ENCODE peak calls at places on chromosomes 3 and 15, in six cellular contexts. Z is HT1080; P is stimulated activated CD4-positive, alpha-beta T cell treated with anti-CD3 and anti-CD28 coated beads, Interleukin-1b, Interleukin-23, amount 100 ng/mL, for 1 hour; K is A172; M is ACHN; B is NCI-H1105. D is an unnamed sample.
A peak's percentile ranks its signal among the peaks of the same experiment; 100 is the strongest.

GRCh38 chr15:68230157-68231100 is 901 bp upstream of the CLN6 start:
- DNase-seq in Z (no peak), K (peak; percentile 4), P (no peak), M (no peak), B (no peak), D (peak; percentile 73)

GRCh38 chr15:79370716-79371115 is 59.8 kb downstream of the TMED3 start:
- DNase-seq in K (no peak), P (no peak), B (no peak), M (no peak), Z (no peak), D (no peak)

GRCh38 chr3:107947203-107947602 is 143.6 kb downstream of the CD47 start:
- DNase-seq in Z (no peak), P (no peak), B (no peak), M (no peak), K (no peak), D (no peak)

GRCh38 chr3:168844502-168845482 is 749.1 kb upstream of the GOLIM4 start:
- DNase-seq in P (no peak), M (no peak), B (no peak), Z (no peak), K (no peak), D (no peak)

GRCh38 chr3:34676431-34676830 is 878.0 kb downstream of the PDCD6IP start:
- DNase-seq in Z (peak; percentile 63), K (peak; percentile 64), B (no peak), P (no peak), M (peak; percentile 54), D (no peak)

GRCh38 chr3:190912736-190913135 is 50.2 kb upstream of the GMNC start:
- DNase-seq in K (no peak), P (no peak), B (no peak), Z (peak; percentile 64), M (no peak), D (no peak)

GRCh38 chr3:52019352-52020080 is 23.8 kb upstream of the RPL29 start:
- DNase-seq in M (no peak), K (no peak), B (no peak), Z (no peak), P (no peak), D (no peak)

GRCh38 chr15:84822774-84823579 is 5.8 kb downstream of the ALPK3 start:
- DNase-seq in B (no peak), M (no peak), P (no peak), Z (no peak), K (no peak), D (no peak)

GRCh38 chr3:123334056-123334455 is 114.8 kb downstream of the ADCY5 start:
- DNase-seq in B (no peak), Z (no peak), M (no peak), K (no peak), P (no peak), D (no peak)

GRCh38 chr3:47781326-47781684 is 388 bp downstream of the SMARCC1 start:
- DNase-seq in Z (peak; percentile 46), K (no peak), P (no peak), B (no peak), M (peak; percentile 41), D (peak; percentile 87)

GRCh38 chr3:133821767-133822638 is 16.4 kb downstream of the SRPRB start:
- DNase-seq in K (peak; percentile 97), P (no peak), Z (peak; percentile 93), B (no peak), M (peak; percentile 63), D (peak; percentile 73)

GRCh38 chr15:81069356-81069755 is 64.7 kb upstream of the CFAP161 start:
- DNase-seq in B (no peak), P (no peak), K (no peak), M (no peak), Z (no peak), D (no peak)

GRCh38 chr3:123750659-123751420 is 133.3 kb downstream of the MYLK start:
- DNase-seq in M (peak; percentile 97), Z (peak; percentile 93), P (no peak), B (no peak), K (peak; percentile 97), D (no peak)

GRCh38 chr15:63157066-63157890 is at the start of gene RPS27L:
- DNase-seq in B (peak; percentile 94), P (peak; percentile 63), K (peak; percentile 82), Z (peak; percentile 93), M (peak; percentile 90), D (peak; percentile 95)

GRCh38 chr3:65884072-65884471 is 154.6 kb downstream of the MAGI1 start:
- DNase-seq in B (no peak), Z (no peak), K (no peak), M (no peak), P (no peak), D (no peak)

GRCh38 chr15:42045211-42045615 is 24.4 kb upstream of the PLA2G4E start:
- DNase-seq in P (no peak), K (no peak), B (no peak), M (no peak), Z (no peak), D (no peak)

GRCh38 chr3:63051920-63052319 is 176.7 kb upstream of the CADPS start:
- DNase-seq in Z (peak; percentile 86), P (no peak), B (no peak), M (peak; percentile 6), K (peak; percentile 1), D (no peak)

GRCh38 chr15:70528270-70528706 is 235.1 kb downstream of the UACA start:
- DNase-seq in M (peak; percentile 42), K (peak; percentile 23), P (peak; percentile 15), Z (peak; percentile 36), B (no peak), D (no peak)

GRCh38 chr15:94004697-94005096 is 226.7 kb upstream of the MCTP2 start:
- DNase-seq in P (no peak), Z (no peak), M (no peak), K (no peak), B (no peak), D (no peak)

GRCh38 chr3:190941694-190942280 is 79.3 kb upstream of the GMNC start:
- DNase-seq in K (no peak), B (no peak), Z (no peak), P (no peak), M (no peak), D (no peak)

GRCh38 chr15:66891776-66892175 is 173.6 kb upstream of the SMAD3 start:
- DNase-seq in M (no peak), K (no peak), B (no peak), P (no peak), Z (no peak), D (no peak)

GRCh38 chr3:174540536-174540935 is 318.6 kb upstream of the NAALADL2 start:
- DNase-seq in M (no peak), Z (no peak), B (no peak), P (no peak), K (no peak), D (no peak)

GRCh38 chr3:180626844-180627243 is 24.9 kb downstream of the TTC14 start:
- DNase-seq in Z (no peak), K (no peak), M (no peak), B (no peak), P (no peak), D (no peak)

GRCh38 chr3:83189634-83190033 is 1428.2 kb upstream of the GBE1 start:
- DNase-seq in Z (no peak), K (peak; percentile 13), P (no peak), M (no peak), B (no peak), D (no peak)

GRCh38 chr3:183987014-183987600 is 30.6 kb downstream of the ABCC5 start:
- DNase-seq in Z (no peak), K (no peak), P (no peak), B (no peak), M (no peak), D (no peak)

GRCh38 chr3:40309925-40310635 is 573 bp downstream of the EIF1B start:
- DNase-seq in K (peak; percentile 14), Z (no peak), P (no peak), B (no peak), M (peak; percentile 32), D (peak; percentile 86)

D was measured in osteocyte.